ENCODE peak calls at places on chromosomes 1 and 21, in nine cellular contexts. J, L, G, F, Q, K, O, N and P are unnamed samples.

GRCh38 chr1:62621907-62622306 is 24.6 kb downstream of the ANGPTL3 start:
- DNase-seq in G (peak), J (no peak), K (no peak), L (no peak), O (peak), F (no peak), N (no peak), Q (no peak), P (no peak)

GRCh38 chr1:51567653-51568052 is 48.6 kb upstream of the EPS15 start:
- DNase-seq in N (no peak), L (no peak), K (no peak), G (no peak), O (peak), F (no peak), Q (no peak), J (no peak), P (no peak)

GRCh38 chr1:213852107-213852506 is 135.7 kb upstream of the PROX1 start:
- DNase-seq in L (no peak), O (no peak), K (no peak), J (no peak), Q (no peak), N (no peak), G (no peak), F (peak), P (no peak)

GRCh38 chr21:31136891-31137290 is 98.6 kb upstream of the KRTAP19-8 start:
- DNase-seq in L (peak), G (no peak), O (no peak), J (no peak), F (no peak), N (peak), K (no peak), Q (no peak), P (peak)

GRCh38 chr1:64061430-64062104 is 141.9 kb upstream of the UBE2U start:
- DNase-seq in J (no peak), N (no peak), O (no peak), L (no peak), F (no peak), Q (no peak), K (no peak), G (no peak), P (no peak)

GRCh38 chr1:63073530-63074306 is 248.6 kb upstream of the FOXD3 start:
- DNase-seq in N (no peak), G (peak), J (no peak), Q (no peak), O (peak), K (peak), L (peak), F (no peak), P (peak)

GRCh38 chr1:168408531-168409242 is 128.0 kb downstream of the TBX19 start:
- DNase-seq in Q (no peak), F (peak), J (no peak), G (no peak), L (no peak), N (no peak), K (no peak), O (no peak), P (no peak)

GRCh38 chr1:167165948-167166702 is 54.6 kb upstream of the POU2F1 start:
- DNase-seq in Q (no peak), N (peak), K (no peak), L (peak), J (no peak), G (no peak), O (no peak), F (no peak), P (no peak)

GRCh38 chr21:42563261-42564045 is 49.8 kb downstream of the SLC37A1 start:
- DNase-seq in Q (no peak), J (no peak), L (no peak), N (no peak), F (no peak), O (no peak), G (no peak), K (no peak), P (no peak)

GRCh38 chr21:46097826-46098286 is at the start of gene COL6A2:
- DNase-seq in F (peak), L (no peak), K (peak), Q (peak), N (no peak), J (no peak), O (peak), G (peak), P (peak)

GRCh38 chr1:24929091-24929875 is 793 bp downstream of the RUNX3 start:
- DNase-seq in F (peak), L (peak), Q (peak), K (peak), N (no peak), G (no peak), O (peak), J (no peak), P (peak)

GRCh38 chr1:24481843-24482610 is 20.6 kb upstream of the RCAN3 start:
- DNase-seq in N (no peak), L (no peak), Q (peak), G (no peak), F (peak), O (no peak), K (no peak), J (no peak), P (no peak)

GRCh38 chr1:215970406-215970805 is 403.3 kb downstream of the KCTD3 start:
- DNase-seq in N (no peak), L (no peak), K (no peak), J (no peak), G (no peak), F (no peak), O (no peak), Q (no peak), P (no peak)

GRCh38 chr1:18351735-18352134 is 129.0 kb upstream of the KLHDC7A start:
- DNase-seq in K (no peak), G (no peak), L (no peak), Q (no peak), N (no peak), J (no peak), F (no peak), O (no peak), P (no peak)

GRCh38 chr21:36545776-36546511 is 66.0 kb upstream of the CLDN14 start:
- DNase-seq in N (no peak), L (no peak), K (no peak), J (no peak), G (no peak), Q (no peak), O (no peak), F (no peak), P (no peak)

GRCh38 chr1:59666106-59666505 is 148.6 kb upstream of the HOOK1 start:
- DNase-seq in G (no peak), L (no peak), K (no peak), O (no peak), N (no peak), Q (no peak), J (no peak), F (no peak), P (no peak)